ENCODE peak calls at places on chromosomes 4 and X, in six cellular contexts. E, C, G, L, P and O are unnamed samples.

GRCh38 chr4:186170966-186171365 is 20.4 kb upstream of the CYP4V2 start:
- DNase-seq in E (no peak), C (no peak), G (no peak), L (no peak), P (no peak), O (no peak)

GRCh38 chr4:104795264-104795934 is 300.7 kb upstream of the CXXC4 start:
- DNase-seq in E (no peak), C (peak), G (no peak), L (no peak), P (peak), O (no peak)

GRCh38 chrX:147735364-147735763 is 176.4 kb upstream of the FMR1 start:
- DNase-seq in E (no peak), C (no peak), G (no peak), L (no peak), P (no peak), O (no peak)

GRCh38 chr4:21697583-21697982 is 251.0 kb downstream of the KCNIP4 start:
- DNase-seq in E (peak), C (peak), G (peak), L (peak), P (no peak), O (peak)

GRCh38 chr4:158873795-158874359 is 105.1 kb downstream of the FNIP2 start:
- DNase-seq in E (peak), C (no peak), G (no peak), L (no peak), P (no peak), O (no peak)

GRCh38 chr4:84826681-84827080 is 139.8 kb downstream of the WDFY3 start:
- DNase-seq in E (no peak), C (no peak), G (no peak), L (no peak), P (no peak), O (peak)

GRCh38 chrX:13387656-13388421 is 68.0 kb upstream of the ATXN3L start:
- DNase-seq in E (peak), C (no peak), G (no peak), L (no peak), P (no peak), O (no peak)

GRCh38 chr4:76515975-76516853 is 81.2 kb downstream of the SHROOM3 start:
- DNase-seq in E (peak), C (no peak), G (no peak), L (no peak), P (peak), O (no peak)

GRCh38 chrX:12441376-12442128 is 303.3 kb downstream of the FRMPD4 start:
- DNase-seq in E (peak), C (no peak), G (no peak), L (no peak), P (no peak), O (no peak)

GRCh38 chr4:40196724-40197281 is at the start of gene RHOH:
- DNase-seq in E (no peak), C (no peak), G (no peak), L (no peak), P (peak), O (no peak)

GRCh38 chr4:37475087-37475486 is 211.1 kb downstream of the RELL1 start:
- DNase-seq in E (no peak), C (no peak), G (no peak), L (no peak), P (no peak), O (no peak)

GRCh38 chr4:52376107-52376704 is 282.9 kb downstream of the USP46 start:
- DNase-seq in E (peak), C (peak), G (peak), L (no peak), P (peak), O (no peak)

GRCh38 chr4:8581094-8581861 is 1.1 kb downstream of the GPR78 start:
- DNase-seq in E (no peak), C (no peak), G (no peak), L (no peak), P (no peak), O (no peak)

GRCh38 chrX:52979993-52980392 is 21.7 kb upstream of the FAM156A start:
- DNase-seq in E (peak), C (no peak), G (no peak), L (no peak), P (no peak), O (no peak)

GRCh38 chrX:63754141-63754859 is 30.7 kb downstream of the ARHGEF9 start:
- DNase-seq in E (peak), C (no peak), G (no peak), L (no peak), P (no peak), O (no peak)